ENCODE peak calls at places on chromosomes 1 and 21, in nine cellular contexts. K is A549; F is tibial nerve; W is CD8-positive, alpha-beta T cell; T is GM06990; E is pancreas; B is colonic mucosa; S is Caco-2; J is left ventricle myocardium inferior. Q is an unnamed sample.

GRCh38 chr1:162904579-162904978 is 43.6 kb upstream of the CCDC190 start:
- DNase-seq in K (no peak), F (no peak), W (no peak), T (no peak), E (no peak), B (no peak), S (no peak), J (no peak), Q (no peak)

GRCh38 chr1:210294991-210295773 is 33.5 kb upstream of the HHAT start:
- DNase-seq in K (no peak), F (no peak), W (no peak), T (no peak), E (no peak), B (no peak), S (no peak), J (peak), Q (no peak)

GRCh38 chr1:32104127-32104526 is 3.7 kb upstream of the KPNA6 start:
- DNase-seq in K (no peak), F (no peak), W (no peak), T (no peak), E (no peak), B (no peak), S (peak), J (no peak), Q (no peak)

GRCh38 chr1:9942399-9942938 is 722 bp downstream of the LZIC start:
- DNase-seq in K (peak), F (no peak), W (no peak), T (peak), E (no peak), B (peak), S (no peak), J (no peak), Q (no peak)

GRCh38 chr1:108053291-108054023 is 88.5 kb upstream of the VAV3 start:
- DNase-seq in K (no peak), F (no peak), W (no peak), T (no peak), E (no peak), B (no peak), S (no peak), J (no peak), Q (no peak)

GRCh38 chr1:228174482-228175315 is 9.1 kb downstream of the IBA57 start:
- DNase-seq in K (peak), F (no peak), W (no peak), T (no peak), E (no peak), B (no peak), S (peak), J (no peak), Q (peak)

GRCh38 chr1:62362061-62362951 is 43.1 kb upstream of the KANK4 start:
- DNase-seq in K (no peak), F (no peak), W (no peak), T (no peak), E (no peak), B (no peak), S (no peak), J (no peak), Q (no peak)

GRCh38 chr21:46254208-46254975 is 25.8 kb upstream of the LSS start:
- DNase-seq in K (no peak), F (no peak), W (no peak), T (peak), E (no peak), B (no peak), S (no peak), J (no peak), Q (no peak)

GRCh38 chr1:82377201-82377884 is 576.6 kb downstream of the ADGRL2 start:
- DNase-seq in K (no peak), F (no peak), W (no peak), T (no peak), E (no peak), B (no peak), S (no peak), J (no peak), Q (no peak)

GRCh38 chr1:29789910-29790247 is 553.6 kb downstream of the PTPRU start:
- DNase-seq in K (no peak), F (no peak), W (no peak), T (no peak), E (no peak), B (peak), S (no peak), J (no peak), Q (no peak)

GRCh38 chr1:181189691-181190361 is 101.3 kb downstream of the IER5 start:
- DNase-seq in K (peak), F (peak), W (peak), T (peak), E (peak), B (peak), S (peak), J (peak), Q (no peak)

GRCh38 chr1:188857526-188858087 is 1620.1 kb downstream of the BRINP3 start:
- DNase-seq in K (no peak), F (no peak), W (no peak), T (no peak), E (no peak), B (no peak), S (no peak), J (no peak), Q (no peak)

GRCh38 chr1:43379476-43379875 is 10.1 kb downstream of the MED8 start:
- DNase-seq in K (no peak), F (no peak), W (no peak), T (no peak), E (no peak), B (no peak), S (no peak), J (no peak), Q (no peak)

GRCh38 chr1:234270103-234270502 is 103.2 kb upstream of the COA6 start:
- DNase-seq in K (no peak), F (no peak), W (no peak), T (no peak), E (no peak), B (no peak), S (no peak), J (no peak), Q (no peak)

GRCh38 chr1:15128520-15129313 is 24.8 kb upstream of the TMEM51 start:
- DNase-seq in K (peak), F (peak), W (peak), T (no peak), E (peak), B (peak), S (peak), J (peak), Q (peak)

GRCh38 chr1:110012100-110012499 is 22.3 kb upstream of the STRIP1 start:
- DNase-seq in K (no peak), F (no peak), W (no peak), T (no peak), E (no peak), B (no peak), S (no peak), J (no peak), Q (no peak)

GRCh38 chr1:113297749-113298148 is 92.6 kb upstream of the MAGI3 start:
- DNase-seq in K (no peak), F (no peak), W (no peak), T (no peak), E (no peak), B (no peak), S (no peak), J (no peak), Q (no peak)

GRCh38 chr21:26165331-26165730 is 5.2 kb downstream of the APP start:
- DNase-seq in K (no peak), F (no peak), W (no peak), T (no peak), E (no peak), B (no peak), S (no peak), J (no peak), Q (no peak)

DNA sequence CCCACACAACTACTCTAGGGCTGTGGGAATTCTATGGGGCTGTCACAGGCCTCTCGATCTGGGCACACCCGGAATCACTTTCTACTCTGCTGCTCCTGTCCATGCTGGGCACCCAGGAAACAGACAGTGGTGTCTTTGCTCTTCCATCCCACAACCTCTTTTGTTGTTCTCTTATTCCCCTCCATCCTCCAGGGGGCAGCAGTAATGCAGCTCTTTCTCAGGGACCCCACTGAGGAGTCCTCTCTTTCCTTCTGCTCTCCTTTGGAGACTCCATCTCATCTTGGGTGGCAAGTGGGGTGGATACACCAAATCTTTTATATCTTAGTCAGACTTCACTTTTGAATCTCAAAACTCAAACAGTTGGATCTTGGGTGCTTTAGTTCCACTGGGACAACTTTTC is 206.3 kb downstream of the HS2ST1 start:
- DNase-seq in K (no peak), F (no peak), W (no peak), T (no peak), E (no peak), B (no peak), S (no peak), J (no peak), Q (no peak)
- TF ChIP-seq CTCF in K (no peak), F (no peak), W (no peak), T (peak), E (no peak), B (no peak), S (no peak), J (no peak), Q (peak)

DNA sequence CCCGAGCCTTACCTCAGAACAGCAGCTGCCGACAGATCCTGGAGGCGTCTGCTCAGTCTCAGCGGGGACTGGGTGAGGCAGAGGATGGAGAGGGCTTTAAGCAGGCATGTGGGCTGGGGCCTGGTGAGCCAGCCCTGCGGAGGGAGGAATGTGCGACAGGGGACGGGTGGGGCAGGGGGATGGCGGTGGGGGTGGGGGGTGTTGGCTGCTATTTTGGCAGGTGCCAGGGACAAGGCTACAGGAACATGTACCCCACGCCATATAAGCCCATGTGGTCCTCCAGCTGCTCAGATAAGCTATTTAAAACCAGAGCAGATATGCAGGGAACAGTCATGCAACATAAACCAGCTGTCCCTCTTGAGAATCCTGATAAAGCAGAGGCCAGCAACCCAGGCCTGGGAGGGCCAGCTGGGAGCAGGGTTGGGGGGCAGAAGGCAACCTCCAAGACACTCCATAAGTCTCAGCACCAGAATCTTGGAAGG is at the start of gene TNNT2:
- DNase-seq in K (no peak), F (no peak), W (no peak), T (no peak), E (no peak), B (no peak), S (no peak), J (peak), Q (no peak)
- H3K4me3 ChIP-seq in K (no peak), F (no peak), W (no peak), T (no peak), E (no peak), B (no peak), S (no peak), J (peak), Q (no peak)

GRCh38 chr1:2429780-2430591 is 17.6 kb upstream of the PEX10 start:
- DNase-seq in K (no peak), F (no peak), W (no peak), T (no peak), E (no peak), B (no peak), S (no peak), J (no peak), Q (no peak)
- TF ChIP-seq CTCF in K (peak), F (no peak), W (no peak), T (peak), E (no peak), B (peak), S (no peak), J (no peak), Q (no peak)

GRCh38 chr1:169103002-169103401 is 3.5 kb upstream of the ATP1B1 start:
- DNase-seq in K (no peak), F (no peak), W (no peak), T (no peak), E (no peak), B (peak), S (no peak), J (no peak), Q (no peak)

GRCh38 chr1:169103443-169103842 is 3.0 kb upstream of the ATP1B1 start:
- DNase-seq in K (no peak), F (no peak), W (no peak), T (no peak), E (no peak), B (peak), S (no peak), J (no peak), Q (no peak)

GRCh38 chr1:169100208-169100882 is 6.1 kb upstream of the ATP1B1 start:
- DNase-seq in K (no peak), F (no peak), W (no peak), T (no peak), E (no peak), B (no peak), S (no peak), J (no peak), Q (no peak)

GRCh38 chr1:169100883-169101214 is 5.6 kb upstream of the ATP1B1 start:
- DNase-seq in K (no peak), F (no peak), W (no peak), T (no peak), E (no peak), B (peak), S (no peak), J (no peak), Q (no peak)

DNA sequence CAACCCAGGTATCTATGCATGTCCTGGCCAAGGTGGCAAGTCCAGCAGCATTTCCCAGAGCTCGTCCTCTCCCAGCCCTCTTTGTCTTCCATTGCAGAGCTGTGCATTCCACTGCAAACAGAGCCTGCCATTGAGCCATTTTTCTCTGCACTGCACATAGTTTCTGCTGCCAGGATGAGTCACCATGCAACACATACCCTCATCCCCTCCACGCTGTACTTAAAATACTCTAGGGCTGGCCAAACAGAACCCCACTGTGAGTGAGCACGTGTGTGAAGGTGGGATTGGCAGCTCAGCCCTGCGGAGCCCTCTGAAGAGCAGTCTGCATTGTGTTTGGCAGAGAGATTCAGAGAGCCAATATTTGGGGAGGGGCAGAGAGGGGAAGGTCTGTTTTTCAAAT is 3.9 kb upstream of the ATP1B1 start:
- DNase-seq in K (no peak), F (no peak), W (no peak), T (no peak), E (no peak), B (peak), S (no peak), J (no peak), Q (no peak)
- H3K4me3 ChIP-seq in K (no peak), F (no peak), W (no peak), T (no peak), E (no peak), B (peak), S (no peak), J (no peak), Q (no peak)

GRCh38 chr1:169107673-169108160 is 1.2 kb downstream of the ATP1B1 start:
- DNase-seq in K (peak), F (no peak), W (no peak), T (no peak), E (no peak), B (peak), S (no peak), J (peak), Q (no peak)

GRCh38 chr1:169105087-169105433 is 1.4 kb upstream of the ATP1B1 start:
- DNase-seq in K (no peak), F (no peak), W (no peak), T (no peak), E (no peak), B (no peak), S (no peak), J (no peak), Q (no peak)

GRCh38 chr1:169106921-169107672 is 607 bp downstream of the ATP1B1 start:
- DNase-seq in K (no peak), F (no peak), W (no peak), T (no peak), E (peak), B (peak), S (no peak), J (peak), Q (no peak)

GRCh38 chr1:169105434-169106094 is 926 bp upstream of the ATP1B1 start:
- DNase-seq in K (peak), F (peak), W (peak), T (peak), E (peak), B (peak), S (peak), J (peak), Q (no peak)

DNA sequence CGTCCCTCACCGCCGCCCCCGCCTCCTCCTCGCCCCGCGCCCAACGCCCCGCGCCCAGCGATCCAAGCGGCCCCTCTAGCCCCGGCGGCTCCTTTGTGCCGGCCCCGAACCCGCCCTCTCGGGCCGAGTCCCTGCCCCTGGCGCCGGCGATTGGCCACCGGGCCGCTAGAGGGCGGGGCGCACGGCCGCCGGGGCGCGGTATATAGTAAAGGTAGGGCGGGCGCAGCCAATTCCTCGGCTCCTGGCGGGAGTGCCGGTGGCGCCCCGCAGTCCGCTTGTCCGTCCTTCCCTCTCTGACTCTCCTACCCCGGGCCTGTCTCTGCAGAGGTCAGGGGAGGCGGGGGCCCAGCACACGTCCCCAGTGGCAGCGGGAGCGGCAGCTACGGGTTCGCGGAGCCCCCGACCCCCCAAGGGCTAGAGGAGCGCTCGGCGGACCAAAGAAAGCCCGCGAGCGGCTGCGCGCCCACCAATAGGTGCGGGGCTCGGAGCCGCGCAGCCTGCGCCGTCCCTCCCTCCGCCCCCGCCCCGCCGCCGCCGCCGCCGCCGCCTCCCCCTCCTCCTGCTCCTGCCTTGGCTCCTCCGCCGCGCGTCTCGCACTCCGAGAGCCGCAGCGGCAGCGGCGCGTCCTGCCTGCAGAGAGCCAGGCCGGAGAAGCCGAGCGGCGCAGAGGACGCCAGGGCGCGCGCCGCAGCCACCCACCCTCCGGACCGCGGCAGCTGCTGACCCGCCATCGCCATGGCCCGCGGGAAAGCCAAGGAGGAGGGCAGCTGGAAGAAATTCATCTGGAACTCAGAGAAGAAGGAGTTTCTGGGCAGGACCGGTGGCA is at the start of gene ATP1B1:
- DNase-seq in K (peak), F (peak), W (peak), T (peak), E (peak), B (peak), S (peak), J (peak), Q (no peak)
- TF ChIP-seq CTCF in K (no peak), F (peak), W (peak), T (peak), E (peak), B (peak), S (peak), J (peak), Q (no peak)

GRCh38 chr21:14382835-14383595 is at the start of gene HSPA13:
- DNase-seq in K (peak), F (peak), W (peak), T (peak), E (peak), B (peak), S (peak), J (peak), Q (peak)

GRCh38 chr21:14382486-14382834 is 486 bp downstream of the HSPA13 start:
- DNase-seq in K (no peak), F (no peak), W (no peak), T (no peak), E (no peak), B (peak), S (peak), J (no peak), Q (no peak)

GRCh38 chr21:14388282-14388681 is 5.3 kb upstream of the HSPA13 start:
- DNase-seq in K (no peak), F (no peak), W (no peak), T (no peak), E (no peak), B (no peak), S (no peak), J (no peak), Q (no peak)

GRCh38 chr21:14383596-14384210 is 757 bp upstream of the HSPA13 start:
- DNase-seq in K (peak), F (no peak), W (no peak), T (no peak), E (no peak), B (no peak), S (no peak), J (no peak), Q (no peak)

DNA sequence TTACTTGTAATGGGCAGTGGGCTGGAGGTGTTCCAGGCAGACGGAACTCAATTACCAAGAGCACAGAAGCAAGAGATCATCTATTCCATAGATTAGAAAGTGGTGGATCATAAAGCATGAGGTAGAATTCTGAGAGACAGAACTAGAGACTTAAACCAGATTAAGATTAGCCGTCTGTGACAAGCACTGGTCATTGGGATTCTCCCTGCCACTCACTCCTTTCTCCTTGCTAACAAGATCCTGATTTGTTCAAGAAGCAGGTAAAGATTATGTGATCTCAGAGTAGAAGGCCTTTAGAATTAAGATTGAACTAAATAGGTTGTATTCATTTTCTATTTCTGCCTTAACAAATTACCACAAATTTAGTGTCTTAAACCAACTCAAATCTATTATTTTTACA is 1.5 kb upstream of the HSPA13 start:
- DNase-seq in K (no peak), F (no peak), W (no peak), T (no peak), E (no peak), B (no peak), S (no peak), J (no peak), Q (no peak)
- H3K4me3 ChIP-seq in K (no peak), F (no peak), W (no peak), T (peak), E (no peak), B (no peak), S (no peak), J (peak), Q (no peak)

GRCh38 chr1:19439464-19440171 is 45.7 kb downstream of the CAPZB start:
- DNase-seq in K (peak), F (no peak), W (peak), T (no peak), E (no peak), B (no peak), S (no peak), J (peak), Q (no peak)
- TF ChIP-seq CTCF in K (no peak), F (no peak), W (peak), T (peak), E (no peak), B (peak), S (peak), J (peak), Q (no peak)

GRCh38 chr1:222454782-222455181 is 93.1 kb downstream of the HHIPL2 start:
- DNase-seq in K (no peak), F (no peak), W (no peak), T (no peak), E (no peak), B (no peak), S (no peak), J (peak), Q (no peak)
- H3K4me3 ChIP-seq in K (no peak), F (no peak), W (no peak), T (no peak), E (no peak), B (no peak), S (no peak), J (peak), Q (no peak)

Q was measured in LNCaP clone FGC.